ENCODE peak calls at places on chromosomes 5 and 9, in ten cellular contexts. W is HepG2, I is A549, R is HCT116, V is SK-N-SH, D is WTC11, A is GM12878, Y is H1, H is endothelial cell of umbilical vein, Z is K562. U is an unnamed sample.

GRCh38 chr9:116506685-116507084 is 180.4 kb upstream of the TRIM32 start:
- DNase-seq in H (no peak), I (no peak), A (no peak), Z (no peak), R (no peak), V (no peak), D (no peak), Y (no peak), W (no peak), U (no peak)

GRCh38 chr9:127773981-127774380 is 4.5 kb downstream of the SH2D3C start:
- DNase-seq in D (no peak), I (no peak), W (no peak), A (no peak), Z (no peak), V (no peak), H (no peak), Y (no peak), R (no peak), U (no peak)

GRCh38 chr5:69105996-69106906 is 12.4 kb downstream of the SLC30A5 start:
- DNase-seq in Y (no peak), D (no peak), V (peak), I (no peak), H (no peak), A (no peak), W (no peak), Z (peak), R (no peak), U (peak)

GRCh38 chr5:148808864-148809642 is 17.4 kb upstream of the ADRB2 start:
- DNase-seq in R (no peak), W (no peak), I (no peak), V (peak), Z (peak), H (no peak), D (no peak), Y (no peak), A (peak), U (peak)

GRCh38 chr5:39469173-39469572 is 44.4 kb upstream of the DAB2 start:
- DNase-seq in V (no peak), I (no peak), Y (no peak), H (no peak), Z (no peak), D (no peak), W (no peak), A (no peak), R (no peak), U (no peak)

GRCh38 chr5:74579215-74579614 is 61.3 kb downstream of the ENC1 start:
- DNase-seq in W (no peak), D (no peak), A (peak), V (no peak), I (no peak), Y (no peak), H (no peak), Z (peak), R (no peak), U (no peak)

GRCh38 chr5:52283221-52283620 is 504.5 kb upstream of the ITGA1 start:
- DNase-seq in V (no peak), R (no peak), H (peak), A (no peak), D (no peak), Y (no peak), Z (no peak), W (no peak), I (no peak), U (no peak)

GRCh38 chr5:116011046-116011445 is 21.2 kb upstream of the ARL14EPL start:
- DNase-seq in I (no peak), R (no peak), Z (no peak), V (no peak), A (no peak), Y (no peak), D (no peak), H (no peak), W (no peak), U (no peak)

GRCh38 chr9:129070670-129071525 is 10.0 kb upstream of the DOLPP1 start:
- DNase-seq in D (no peak), A (no peak), I (no peak), V (no peak), H (no peak), W (no peak), Y (peak), R (no peak), Z (no peak), U (no peak)

GRCh38 chr5:154191467-154192261 is 1.1 kb downstream of the GALNT10 start:
- DNase-seq in H (peak), D (no peak), Y (no peak), Z (no peak), I (no peak), W (no peak), R (no peak), A (no peak), V (no peak), U (peak)

GRCh38 chr5:154193176-154193575 is 2.6 kb downstream of the GALNT10 start:
- DNase-seq in R (no peak), W (no peak), H (no peak), D (no peak), I (no peak), Z (no peak), Y (no peak), V (no peak), A (no peak), U (no peak)

GRCh38 chr5:154196955-154197652 is 6.6 kb downstream of the GALNT10 start:
- DNase-seq in Y (no peak), H (peak), A (no peak), V (peak), W (peak), Z (peak), I (peak), D (no peak), R (no peak), U (peak)

GRCh38 chr5:154193636-154194035 is 3.1 kb downstream of the GALNT10 start:
- DNase-seq in R (no peak), H (no peak), V (no peak), D (no peak), W (no peak), Y (no peak), A (no peak), I (no peak), Z (no peak), U (no peak)

DNA sequence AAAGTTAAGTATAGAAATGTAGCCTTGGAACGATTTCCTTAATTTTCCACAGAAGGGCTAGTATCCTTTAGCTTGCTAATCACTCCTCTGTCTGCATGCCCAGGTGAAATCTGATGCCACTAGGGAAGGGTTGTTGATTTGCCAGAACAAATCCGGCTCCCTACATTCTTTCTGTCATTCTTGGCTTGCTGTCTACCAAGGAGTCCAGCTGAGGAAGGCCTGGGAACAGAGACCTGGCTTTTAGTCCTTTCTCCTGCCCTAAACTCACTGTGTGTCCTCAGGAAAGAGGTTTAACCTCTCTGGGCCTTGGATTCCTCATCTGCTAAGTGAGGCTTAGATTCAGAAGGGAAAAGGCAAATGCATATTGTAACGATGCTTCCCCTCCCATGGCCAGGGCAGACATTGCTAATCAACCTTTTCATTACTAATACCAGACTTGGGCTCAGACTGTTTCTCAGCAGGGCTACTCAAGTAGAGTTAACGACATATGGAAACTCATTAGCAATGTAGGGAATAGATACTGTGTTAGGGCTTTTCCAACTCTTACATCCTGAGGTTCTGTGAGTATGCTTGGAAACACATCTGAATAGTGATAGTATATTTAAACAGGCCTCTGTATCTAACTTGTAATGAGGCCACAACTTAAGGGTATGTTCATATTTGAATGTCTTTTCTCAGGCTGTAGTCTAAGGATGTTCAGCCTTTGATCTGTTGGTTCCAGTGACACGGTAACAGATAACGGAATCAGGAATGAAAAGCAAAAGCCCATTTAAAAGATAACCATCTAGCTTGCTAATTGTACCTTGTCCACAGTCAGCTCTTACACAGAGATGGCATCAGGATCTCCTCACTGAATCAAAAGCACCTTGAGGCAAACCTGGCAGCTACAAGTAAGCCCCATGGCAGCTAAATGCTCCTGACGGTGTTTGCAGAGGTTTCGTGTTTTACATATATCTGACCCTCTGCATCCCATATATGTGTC is 4.1 kb downstream of the GALNT10 start:
- DNase-seq in R (no peak), Y (no peak), I (no peak), W (no peak), A (no peak), D (no peak), Z (no peak), V (no peak), H (peak), U (no peak)
- TF ChIP-seq MAX in R (no peak), Y (no peak), I (no peak), W (no peak), A (no peak), D (no peak), Z (no peak), V (no peak), H (no peak), U (no peak)

GRCh38 chr5:125257057-125257970 is 510.9 kb upstream of the ZNF608 start:
- DNase-seq in A (no peak), H (no peak), V (peak), R (no peak), I (no peak), W (no peak), Z (no peak), Y (no peak), D (no peak), U (no peak)
- TF ChIP-seq MAX in A (no peak), H (no peak), V (no peak), R (no peak), I (no peak), W (no peak), Z (no peak), Y (no peak), D (no peak), U (no peak)

DNA sequence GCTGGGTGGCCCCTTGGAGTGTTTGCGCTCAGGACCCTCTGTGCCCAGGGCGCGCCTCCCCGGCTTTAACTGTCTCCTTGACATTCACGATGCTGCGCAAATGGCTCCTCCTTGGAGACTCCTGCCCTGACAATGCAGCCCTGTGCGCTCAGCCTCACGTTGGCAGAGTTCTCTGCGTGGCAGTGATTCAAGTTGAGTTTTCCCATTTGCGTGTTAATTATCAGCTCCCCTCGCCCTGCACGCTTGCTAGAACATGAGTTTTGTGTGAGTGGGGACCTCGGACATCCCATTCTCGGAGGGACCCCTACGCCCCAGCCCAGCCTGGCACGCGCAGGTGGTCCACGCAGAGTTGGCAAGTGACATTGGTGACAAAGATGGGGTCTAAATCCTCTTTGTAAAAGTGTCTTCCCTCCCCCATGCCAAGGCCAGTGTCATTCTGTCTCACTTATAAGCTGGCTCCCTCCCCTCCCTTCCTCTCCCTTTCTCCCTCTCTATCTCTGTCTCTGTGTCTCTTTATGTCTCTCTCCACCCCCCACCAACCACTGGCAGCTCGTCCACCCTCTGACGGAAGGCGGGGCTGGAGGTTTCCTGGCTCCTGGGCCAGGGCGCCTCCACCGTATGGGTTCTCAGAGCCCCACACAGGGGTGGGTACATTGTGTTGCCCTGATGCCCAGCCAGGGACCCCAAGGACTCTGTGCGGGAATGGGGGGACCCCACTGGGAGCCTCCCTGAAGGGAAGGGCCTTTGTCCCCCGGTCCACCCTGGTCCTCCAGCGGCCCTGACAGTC is 169.3 kb downstream of the OLFM1 start:
- DNase-seq in I (no peak), R (no peak), V (no peak), W (no peak), D (no peak), H (no peak), Y (no peak), A (no peak), Z (no peak), U (no peak)
- TF ChIP-seq MAX in I (no peak), R (no peak), V (no peak), W (no peak), D (no peak), H (no peak), Y (no peak), A (no peak), Z (no peak), U (no peak)

GRCh38 chr5:172380261-172380991 is 73.9 kb downstream of the SH3PXD2B start:
- DNase-seq in R (no peak), I (no peak), A (no peak), Y (no peak), H (no peak), V (no peak), D (no peak), Z (no peak), W (no peak), U (peak)
- TF ChIP-seq MAX in R (no peak), I (no peak), A (no peak), Y (no peak), H (no peak), V (no peak), D (no peak), Z (no peak), W (no peak), U (no peak)

GRCh38 chr5:164233796-164234195 is 728.4 kb downstream of the MAT2B start:
- DNase-seq in R (no peak), Y (no peak), A (no peak), H (peak), Z (no peak), I (no peak), D (no peak), W (no peak), V (no peak), U (no peak)
- TF ChIP-seq MAX in R (no peak), Y (no peak), A (no peak), H (no peak), Z (no peak), I (no peak), D (no peak), W (no peak), V (no peak), U (no peak)

U was measured in NB4.